ENCODE peak calls at places on chromosomes 11 and 22, in four cellular contexts. Y is WTC11, S is K562, E is HepG2. F is an unnamed sample.

GRCh38 chr22:20781272-20781990 is 7.5 kb downstream of the SERPIND1 start:
- DNase-seq in E (no peak), Y (no peak), S (no peak), F (no peak)

GRCh38 chr22:19559324-19559811 is 35.2 kb upstream of the CLDN5 start:
- DNase-seq in S (peak), E (no peak), Y (peak), F (no peak)

GRCh38 chr11:102309621-102310541 is 7.4 kb upstream of the BIRC3 start:
- DNase-seq in S (no peak), Y (peak), E (peak), F (no peak)

GRCh38 chr11:112377946-112378345 is 117.3 kb upstream of the PLET1 start:
- DNase-seq in Y (no peak), S (no peak), E (no peak), F (no peak)

GRCh38 chr11:27293500-27294417 is 69.3 kb downstream of the CCDC34 start:
- DNase-seq in S (no peak), Y (no peak), E (peak), F (no peak)

GRCh38 chr11:119376197-119376847 is 5.2 kb downstream of the USP2 start:
- DNase-seq in E (peak), S (no peak), Y (no peak), F (no peak)

GRCh38 chr22:21904250-21904789 is 36.9 kb upstream of the MAPK1 start:
- DNase-seq in S (no peak), Y (no peak), E (no peak), F (no peak)

GRCh38 chr11:22785251-22785650 is 44.4 kb downstream of the SVIP start:
- DNase-seq in E (no peak), Y (no peak), S (no peak), F (no peak)

GRCh38 chr11:122137081-122137793 is 21.2 kb upstream of the BLID start:
- DNase-seq in E (no peak), S (no peak), Y (no peak), F (peak)

GRCh38 chr11:2473361-2474058 is 28.7 kb downstream of the KCNQ1 start:
- DNase-seq in S (peak), E (no peak), Y (no peak), F (no peak)

GRCh38 chr11:889261-889660 is 21.3 kb downstream of the CHID1 start:
- DNase-seq in S (no peak), Y (no peak), E (no peak), F (no peak)

GRCh38 chr11:1435820-1436467 is 46.2 kb downstream of the BRSK2 start:
- DNase-seq in S (peak), Y (peak), E (no peak), F (peak)

GRCh38 chr11:2392241-2392959 is 8.2 kb upstream of the TSSC4 start:
- DNase-seq in S (no peak), Y (no peak), E (no peak), F (no peak)

GRCh38 chr22:46744581-46744980 is 6.5 kb upstream of the CERK start:
- DNase-seq in Y (no peak), E (peak), S (no peak), F (no peak)

GRCh38 chr22:25054943-25055511 is 102.5 kb downstream of the KIAA1671 start:
- DNase-seq in S (no peak), E (no peak), Y (no peak), F (no peak)

GRCh38 chr22:47111626-47112373 is 349.4 kb downstream of the TBC1D22A start:
- DNase-seq in S (no peak), E (no peak), Y (no peak), F (no peak)

GRCh38 chr11:20840341-20840740 is 171.0 kb downstream of the NELL1 start:
- DNase-seq in Y (no peak), S (no peak), E (no peak), F (no peak)

GRCh38 chr11:127993788-127994187 is 593.6 kb downstream of the ETS1 start:
- DNase-seq in Y (peak), E (no peak), S (no peak), F (peak)

GRCh38 chr11:12876340-12876739 is 132.8 kb upstream of the RASSF10 start:
- DNase-seq in E (no peak), S (peak), Y (no peak), F (no peak)

GRCh38 chr11:97290444-97291041 is 900.7 kb downstream of the JRKL start:
- DNase-seq in E (no peak), Y (no peak), S (no peak), F (no peak)

GRCh38 chr11:82003671-82004148 is 730.0 kb downstream of the FAM181B start:
- DNase-seq in E (no peak), Y (no peak), S (no peak), F (no peak)

GRCh38 chr11:93652161-93652597 is 9.3 kb upstream of the CEP295 start:
- DNase-seq in E (peak), S (peak), Y (no peak), F (peak)

GRCh38 chr22:19879651-19879995 is 24.9 kb upstream of the GNB1L start:
- DNase-seq in Y (peak), S (no peak), E (no peak), F (no peak)

DNA sequence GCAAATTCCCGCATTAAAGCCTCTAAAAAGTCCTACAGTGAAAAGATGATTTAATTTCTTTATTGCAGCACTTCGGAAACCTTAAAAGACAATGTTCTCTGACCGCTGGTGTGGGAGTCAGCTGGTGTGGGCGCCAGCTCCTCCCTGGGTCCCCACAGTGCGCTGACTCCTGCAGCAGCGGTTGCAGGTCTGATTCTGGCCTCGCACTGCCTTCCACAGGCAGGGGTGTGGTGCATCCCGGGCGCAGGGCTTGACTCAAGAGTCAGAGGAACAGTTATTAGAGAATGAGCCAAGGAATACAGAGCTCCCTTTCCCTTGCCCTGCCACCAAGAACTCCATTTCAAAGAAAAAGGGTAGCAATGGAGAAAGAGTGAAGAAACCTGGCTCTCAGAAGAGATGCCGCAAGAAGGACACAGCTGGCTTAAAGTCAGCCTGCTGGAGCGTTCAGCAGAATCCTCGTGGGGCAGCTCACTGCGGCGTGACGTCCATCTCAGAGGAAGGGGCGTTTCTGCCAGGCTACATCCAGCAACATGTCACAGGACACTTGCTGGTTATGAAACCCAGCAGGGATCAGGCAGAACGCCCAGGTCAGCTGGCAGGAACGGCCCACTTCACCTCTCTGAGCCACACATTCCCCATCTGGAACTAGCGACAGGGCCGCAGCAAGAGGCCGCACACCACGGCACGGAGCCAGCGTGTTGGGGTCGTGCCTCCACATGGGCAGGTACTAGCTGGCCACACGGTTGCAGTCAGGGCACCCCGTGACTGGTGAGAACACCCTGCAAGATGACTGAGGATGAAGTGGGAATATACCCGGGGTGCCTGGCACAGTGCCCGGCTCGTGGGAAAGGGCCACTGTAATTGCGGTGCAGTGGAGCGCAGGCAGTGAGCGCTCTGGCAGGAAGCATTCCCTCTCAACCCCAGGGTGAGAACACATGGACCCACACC is 18.1 kb upstream of the EFCAB6 start:
- DNase-seq in Y (no peak), S (no peak), E (no peak), F (no peak)
- TF ChIP-seq HMGXB4 in Y (no peak), S (no peak), E (no peak), F (no peak)

DNA sequence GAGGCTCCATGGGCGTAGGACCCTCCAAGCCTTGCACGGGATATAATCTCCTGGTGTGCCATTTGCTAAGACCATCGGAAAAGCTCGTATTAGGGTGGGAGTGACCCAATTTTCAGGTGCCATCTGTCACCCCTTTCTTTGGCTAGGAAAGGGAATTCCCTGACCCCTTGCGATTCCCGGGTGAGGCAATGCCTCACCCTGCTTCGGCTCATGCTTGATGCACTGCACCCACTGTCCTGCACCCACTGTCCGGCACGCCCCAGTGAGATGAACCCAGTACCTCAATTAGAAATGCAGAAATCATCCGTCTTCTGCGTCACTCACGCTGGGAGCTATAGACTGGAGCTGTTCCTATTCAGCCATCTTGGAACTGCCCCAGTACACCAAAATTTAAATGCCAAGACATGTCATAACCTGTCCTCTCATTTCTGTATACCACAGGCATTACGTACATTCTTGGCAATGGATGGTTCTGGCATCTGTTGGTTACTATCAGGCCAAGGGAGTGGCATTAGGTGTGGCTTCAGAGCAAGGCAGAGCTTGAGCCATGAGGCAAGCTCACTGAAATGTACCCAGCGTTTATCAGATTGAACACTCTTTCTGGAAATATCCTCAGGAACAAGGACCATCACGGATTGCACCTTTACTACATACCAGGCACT is 95.4 kb upstream of the GALNT18 start:
- DNase-seq in S (no peak), Y (no peak), E (no peak), F (no peak)
- TF ChIP-seq HMGXB4 in S (no peak), Y (no peak), E (no peak), F (no peak)

DNA sequence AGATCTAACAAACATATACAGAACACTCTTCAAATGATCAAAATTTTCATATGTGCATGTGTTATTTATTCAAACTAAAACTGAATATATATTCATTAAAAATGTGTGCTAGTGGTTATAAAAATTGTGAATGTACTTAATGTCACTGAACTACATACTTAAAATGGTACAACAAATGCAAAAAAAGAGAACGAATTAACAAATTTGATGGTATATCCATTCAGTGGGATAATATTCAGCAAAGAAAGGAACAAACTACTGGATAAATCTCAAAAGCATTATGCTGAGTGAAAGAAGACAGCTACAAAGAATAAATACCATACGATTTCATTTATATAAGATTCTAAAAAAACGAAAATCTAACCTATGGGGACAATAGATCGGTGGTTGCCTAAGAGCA is 64.1 kb downstream of the NARS2 start:
- DNase-seq in S (no peak), Y (no peak), E (no peak), F (no peak)
- TF ChIP-seq HMGXB4 in S (no peak), Y (no peak), E (no peak), F (no peak)

GRCh38 chr11:110376711-110377324 is 52.9 kb upstream of the FDX1 start:
- DNase-seq in E (peak), S (peak), Y (peak), F (peak)
- TF ChIP-seq HMGXB4 in E (no peak), S (no peak), Y (no peak), F (no peak)

DNA sequence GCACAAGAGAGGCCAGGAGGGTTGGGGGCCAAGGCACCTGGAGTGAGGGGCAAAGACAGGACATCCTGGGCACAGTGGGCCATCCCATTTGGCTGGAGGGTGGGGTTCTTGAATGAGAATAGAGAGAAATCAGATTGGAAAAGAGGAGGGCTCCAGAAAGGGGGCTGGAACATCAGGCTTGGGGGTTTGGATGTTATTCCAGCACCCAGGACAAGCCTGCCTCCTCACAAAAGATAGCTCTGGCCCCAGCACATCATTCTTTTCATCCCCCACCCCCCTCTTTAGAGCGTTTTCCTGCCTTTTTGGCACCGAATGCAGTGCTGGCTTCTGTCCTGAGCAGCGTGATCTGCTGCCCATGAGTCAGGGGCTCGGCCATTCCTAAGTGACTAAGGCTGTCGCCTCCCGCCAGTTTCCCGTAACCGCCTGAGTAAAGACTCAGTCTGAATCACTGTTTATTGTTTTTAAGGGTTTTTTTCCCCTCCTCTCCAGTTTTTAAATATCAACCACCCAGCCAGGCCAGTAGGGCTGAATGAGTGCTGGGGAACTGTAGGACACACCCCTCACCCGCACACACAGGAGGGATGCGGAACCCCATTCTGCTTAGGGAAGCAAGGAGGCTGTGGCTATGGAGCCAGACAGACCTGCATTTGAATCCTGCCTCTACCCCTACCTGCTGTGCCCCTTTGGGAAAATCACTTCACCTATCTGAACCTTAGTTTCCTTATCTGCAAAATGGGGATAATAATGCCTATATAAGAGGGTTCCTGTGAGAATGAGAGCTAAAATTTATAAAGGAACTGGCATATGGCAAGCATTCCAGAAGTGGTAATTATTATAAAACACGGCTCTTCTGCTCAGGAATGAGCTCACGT is 32.4 kb upstream of the NAV2 start:
- DNase-seq in S (no peak), E (no peak), Y (no peak), F (peak)
- TF ChIP-seq HMGXB4 in S (no peak), E (no peak), Y (no peak), F (no peak)

GRCh38 chr11:32893091-32893946 is 708 bp downstream of the QSER1 start:
- DNase-seq in S (peak), E (peak), Y (peak), F (peak)

GRCh38 chr11:32888805-32889204 is 3.8 kb upstream of the QSER1 start:
- DNase-seq in E (no peak), S (no peak), Y (no peak), F (no peak)

GRCh38 chr11:32892355-32893090 is at the start of gene QSER1:
- DNase-seq in S (peak), Y (peak), E (peak), F (peak)

GRCh38 chr11:32891657-32892354 is 805 bp upstream of the QSER1 start:
- DNase-seq in S (no peak), E (no peak), Y (no peak), F (peak)

GRCh38 chr11:32890843-32891656 is 1.6 kb upstream of the QSER1 start:
- DNase-seq in E (no peak), Y (peak), S (no peak), F (no peak)
- TF ChIP-seq HMGXB4 in E (no peak), Y (no peak), S (no peak), F (no peak)

DNA sequence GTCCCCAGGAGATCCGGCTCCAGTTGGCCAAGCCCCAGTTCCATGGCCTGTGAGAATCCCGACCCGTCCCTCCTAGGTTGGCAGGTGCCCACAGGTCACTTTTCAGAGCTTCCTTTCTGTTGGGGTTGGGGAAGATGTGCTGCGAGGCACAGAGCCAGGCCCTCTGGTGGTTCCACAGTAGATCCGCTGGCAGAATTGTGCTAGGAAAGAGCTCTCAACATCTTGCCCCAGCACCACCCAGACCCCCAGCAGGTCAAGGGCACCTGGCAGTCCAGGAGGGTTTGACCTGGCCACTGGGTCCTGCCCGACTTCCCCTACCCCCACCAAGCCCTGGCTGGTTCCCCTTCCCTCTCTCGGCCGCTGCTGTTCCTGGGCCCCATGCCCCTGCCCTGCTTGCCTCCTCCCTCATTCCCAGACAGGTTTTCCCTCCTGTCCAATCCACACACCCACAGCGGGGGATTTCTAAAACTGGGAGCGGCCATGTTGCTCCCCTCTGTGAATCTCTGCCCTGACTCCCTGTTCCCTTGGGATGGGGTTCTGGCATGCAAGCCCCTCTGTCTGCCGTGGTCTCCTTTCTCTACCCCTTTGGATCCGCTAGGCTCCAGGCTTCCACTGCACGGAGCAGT is 26.2 kb upstream of the GCAT start:
- DNase-seq in E (peak), Y (peak), S (no peak), F (no peak)
- TF ChIP-seq HMGXB4 in E (no peak), Y (no peak), S (no peak), F (no peak)

GRCh38 chr11:19370100-19370861 is 129.5 kb upstream of the E2F8 start:
- DNase-seq in E (no peak), S (no peak), Y (no peak), F (no peak)
- TF ChIP-seq HMGXB4 in E (no peak), S (no peak), Y (no peak), F (no peak)

DNA sequence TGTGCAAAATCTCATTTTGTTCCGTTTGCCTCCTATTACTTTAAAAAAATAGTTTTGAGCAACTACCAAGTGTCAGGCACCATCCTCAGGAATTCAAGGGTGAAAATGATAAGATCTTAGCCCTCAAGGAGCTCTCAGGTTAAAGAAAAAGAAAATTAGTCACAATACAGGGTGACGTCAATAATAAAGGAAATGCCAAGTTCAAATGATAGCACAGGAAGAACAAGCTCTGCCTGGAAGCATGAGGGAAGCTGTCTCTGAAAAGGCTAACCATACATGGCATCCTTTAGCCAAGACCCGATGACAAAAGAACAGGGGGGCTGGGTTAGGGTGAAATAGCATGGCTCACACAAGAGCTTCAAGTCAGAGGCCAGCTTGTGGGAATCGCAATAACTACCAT is 11.1 kb upstream of the MPZL2 start:
- DNase-seq in S (no peak), E (no peak), Y (no peak), F (no peak)
- TF ChIP-seq HMGXB4 in S (no peak), E (no peak), Y (no peak), F (no peak)

GRCh38 chr11:107018902-107019493 is 722 bp upstream of the GUCY1A2 start:
- DNase-seq in S (no peak), Y (peak), E (peak), F (peak)
- TF ChIP-seq HMGXB4 in S (no peak), Y (peak), E (no peak), F (no peak)